ENCODE peak calls at places on chromosomes 5 and 9, in ten cellular contexts. J is left ventricle myocardium inferior, Z is lower leg skin, O is choroid plexus epithelial cell, S is A549, L is upper lobe of right lung, R is sigmoid colon, E is psoas muscle, B is body of pancreas, F is stomach. I is an unnamed sample.

GRCh38 chr5:4480528-4481404 is 659.4 kb upstream of the ADAMTS16 start:
- DNase-seq in O (no peak), Z (no peak), L (no peak), E (no peak), R (no peak), B (no peak), J (no peak), F (no peak), S (no peak), I (no peak)

GRCh38 chr9:34240021-34240420 is 61.2 kb downstream of the UBAP1 start:
- DNase-seq in E (no peak), J (no peak), L (no peak), B (no peak), Z (no peak), R (no peak), S (no peak), F (no peak), O (no peak), I (no peak)

GRCh38 chr5:167940911-167941310 is 350.5 kb upstream of the WWC1 start:
- DNase-seq in E (no peak), F (no peak), O (no peak), R (no peak), Z (no peak), B (no peak), L (no peak), S (no peak), J (no peak), I (no peak)

GRCh38 chr9:113504725-113505590 is 41.4 kb downstream of the RGS3 start:
- DNase-seq in F (no peak), E (no peak), S (no peak), L (no peak), R (no peak), Z (no peak), J (no peak), B (no peak), O (peak; percentile 20), I (no peak)

GRCh38 chr5:119876522-119876921 is 247.2 kb downstream of the FAM170A start:
- DNase-seq in F (no peak), J (no peak), E (no peak), B (no peak), Z (no peak), R (no peak), O (no peak), L (no peak), S (no peak), I (no peak)

GRCh38 chr5:44002381-44002901 is 386.8 kb downstream of the FGF10 start:
- DNase-seq in F (peak; percentile 74), Z (no peak), R (no peak), B (peak; percentile 78), S (peak; percentile 36), L (no peak), J (no peak), O (no peak), E (no peak), I (peak; percentile 39)

GRCh38 chr5:95759634-95760033 is 28.5 kb downstream of the RHOBTB3 start:
- DNase-seq in F (no peak), Z (no peak), J (no peak), R (no peak), S (no peak), E (no peak), L (no peak), O (peak; percentile 97), B (no peak), I (peak; percentile 38)

GRCh38 chr5:53041071-53041692 is 52.0 kb downstream of the ITGA2 start:
- DNase-seq in B (no peak), E (no peak), L (no peak), F (no peak), O (peak; percentile 71), S (no peak), R (no peak), J (no peak), Z (no peak), I (peak; percentile 73)

GRCh38 chr9:69056416-69056815 is 20.9 kb downstream of the FXN start:
- DNase-seq in F (no peak), L (no peak), E (no peak), Z (no peak), S (no peak), O (no peak), R (no peak), J (no peak), B (no peak), I (no peak)

GRCh38 chr5:124839371-124839998 is 93.0 kb upstream of the ZNF608 start:
- DNase-seq in Z (no peak), E (no peak), L (no peak), R (no peak), O (peak; percentile 66), S (no peak), J (no peak), F (no peak), B (no peak), I (peak; percentile 58)

GRCh38 chr5:42517164-42517563 is 93.9 kb downstream of the GHR start:
- DNase-seq in E (no peak), Z (no peak), O (no peak), F (no peak), J (no peak), L (no peak), S (no peak), B (no peak), R (no peak), I (no peak)

GRCh38 chr5:42513246-42513645 is 90.0 kb downstream of the GHR start:
- DNase-seq in Z (no peak), F (no peak), O (no peak), S (no peak), R (no peak), B (no peak), E (no peak), L (no peak), J (no peak), I (no peak)

GRCh38 chr5:42516282-42517042 is 93.2 kb downstream of the GHR start:
- DNase-seq in B (no peak), O (no peak), R (no peak), L (no peak), J (no peak), F (no peak), E (peak; percentile 54), Z (no peak), S (no peak), I (no peak)

GRCh38 chr5:42515504-42515903 is 92.3 kb downstream of the GHR start:
- DNase-seq in O (no peak), S (no peak), R (no peak), L (no peak), E (no peak), F (no peak), B (no peak), J (no peak), Z (no peak), I (no peak)

DNA sequence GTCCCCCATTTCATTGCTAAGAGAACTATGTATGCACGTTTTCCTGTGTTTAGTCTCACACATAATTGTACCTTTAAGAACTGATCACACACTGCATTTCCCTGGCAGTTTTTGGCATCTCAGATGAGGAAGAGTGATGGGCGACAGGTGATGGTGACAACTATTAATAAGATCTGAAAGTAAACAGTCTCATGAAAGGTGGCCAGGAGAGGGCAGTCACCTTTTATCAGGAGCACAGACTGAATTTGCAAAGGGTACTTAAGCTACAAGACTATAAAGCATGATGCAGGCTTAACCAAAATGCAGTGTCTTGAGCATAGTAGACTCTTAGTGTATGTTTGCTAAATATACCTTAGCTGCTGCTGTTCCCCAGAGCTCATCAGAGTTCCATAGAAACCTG is 91.5 kb downstream of the GHR start:
- DNase-seq in E (no peak), L (no peak), F (no peak), O (no peak), J (no peak), B (peak; percentile 22), R (no peak), S (no peak), Z (no peak), I (no peak)
- TF ChIP-seq CTCF in E (peak; percentile 46), L (peak; percentile 10), F (no peak), O (no peak), J (peak; percentile 35), B (peak; percentile 2), R (no peak), S (no peak), Z (no peak), I (no peak)

DNA sequence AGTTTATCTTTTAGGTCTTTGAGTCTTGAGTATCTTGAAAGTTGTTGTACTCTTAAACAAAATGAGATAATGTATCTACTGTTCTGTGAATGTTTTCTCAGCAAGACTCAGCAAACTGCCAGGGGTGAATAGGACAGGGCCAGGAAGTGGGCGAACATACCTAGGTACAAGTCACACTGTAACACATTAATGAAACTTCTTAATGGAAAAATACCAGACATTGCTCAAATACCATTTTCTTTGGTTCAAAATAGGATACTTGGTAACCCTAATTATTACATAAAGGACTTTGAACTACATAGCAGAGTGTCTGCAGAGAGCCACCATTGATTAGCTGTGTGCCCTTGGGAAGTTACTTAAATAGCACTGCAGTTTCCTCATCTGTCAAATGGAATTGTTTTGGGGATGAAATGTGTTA is 197.5 kb downstream of the ARHGEF28 start:
- DNase-seq in O (peak; percentile 82), E (no peak), F (no peak), S (no peak), Z (no peak), J (no peak), R (no peak), B (no peak), L (no peak), I (no peak)
- H3K4me3 ChIP-seq in O (no peak overlapping the region), E (no peak overlapping the region), F (no peak overlapping the region), S (no peak overlapping the region), Z (no peak overlapping the region), J (no peak overlapping the region), R (no peak overlapping the region), B (no peak overlapping the region), L (no peak overlapping the region), I (no peak overlapping the region)

GRCh38 chr5:173629628-173630027 is 13.2 kb upstream of the BOD1 start:
- DNase-seq in Z (no peak), F (no peak), B (no peak), O (no peak), J (no peak), R (no peak), E (no peak), L (no peak), S (peak; percentile 43), I (no peak)
- TF ChIP-seq CTCF in Z (no peak), F (no peak), B (no peak), O (peak; percentile 57), J (peak; percentile 29), R (no peak), E (no peak), L (no peak), S (peak; percentile 28), I (peak; percentile 12)

GRCh38 chr5:1493413-1493812 is 30.3 kb downstream of the LPCAT1 start:
- DNase-seq in J (no peak), F (no peak), O (no peak), S (no peak), R (no peak), Z (no peak), B (no peak), L (no peak), E (no peak), I (no peak)

GRCh38 chr5:1490360-1490759 is 33.4 kb downstream of the LPCAT1 start:
- DNase-seq in S (no peak), J (no peak), R (no peak), F (no peak), O (no peak), B (no peak), E (no peak), L (no peak), Z (no peak), I (no peak)

GRCh38 chr5:1494780-1495524 is 28.8 kb downstream of the LPCAT1 start:
- DNase-seq in L (no peak), F (peak; percentile 46), O (no peak), S (no peak), Z (peak; percentile 35), R (no peak), E (peak; percentile 75), J (no peak), B (no peak), I (no peak)

GRCh38 chr5:1493941-1494340 is 29.8 kb downstream of the LPCAT1 start:
- DNase-seq in L (no peak), Z (no peak), E (no peak), O (no peak), B (no peak), F (no peak), S (no peak), J (no peak), R (no peak), I (no peak)

GRCh38 chr5:1492757-1493156 is 31.0 kb downstream of the LPCAT1 start:
- DNase-seq in R (no peak), E (no peak), S (no peak), J (no peak), O (peak; percentile 27), L (no peak), F (no peak), Z (no peak), B (no peak), I (no peak)
- H3K4me3 ChIP-seq in R (no peak overlapping the region), E (no peak overlapping the region), S (no peak overlapping the region), J (no peak overlapping the region), O (no peak overlapping the region), L (no peak overlapping the region), F (no peak overlapping the region), Z (no peak overlapping the region), B (no peak overlapping the region), I (no peak overlapping the region)

I was measured in fibroblast of the aortic adventitia.